ENCODE peak calls at places on chromosome 11, in ten cellular contexts. One of them, this sample, is unnamed.

GRCh38 chr11:91857194-91857593 is 367.4 kb upstream of the FAT3 start:
- DNase-seq in CD8-positive, alpha-beta memory T cell: no peak
- DNase-seq in NCI-H2029 treated with DMSO at 0.1 percent for 48 hours: no peak
- DNase-seq in ureter: no peak
- DNase-seq in body of pancreas: no peak
- DNase-seq in activated CD8-positive, alpha-beta memory T cell treated with anti-CD3 and anti-CD28 coated beads for 24 hours: no peak
- DNase-seq in fibroblast of the aortic adventitia: no peak
- DNase-seq in cardiac fibroblast: peak
- DNase-seq in stimulated activated CD4-positive, alpha-beta T cell treated with anti-CD3 and anti-CD28 coated beads, Interleukin-12 subunit alpha, Interleukin-12 subunit beta, amount 100 ng/mL, for 48 hours: no peak
- DNase-seq in HEK293T: no peak
- DNase-seq in this sample: no peak

GRCh38 chr11:2517016-2517385 is 72.2 kb downstream of the KCNQ1 start:
- DNase-seq in body of pancreas: no peak
- DNase-seq in NCI-H2029 treated with DMSO at 0.1 percent for 48 hours: no peak
- DNase-seq in ureter: no peak
- DNase-seq in HEK293T: no peak
- DNase-seq in stimulated activated CD4-positive, alpha-beta T cell treated with anti-CD3 and anti-CD28 coated beads, Interleukin-12 subunit alpha, Interleukin-12 subunit beta, amount 100 ng/mL, for 48 hours: no peak
- DNase-seq in CD8-positive, alpha-beta memory T cell: peak
- DNase-seq in activated CD8-positive, alpha-beta memory T cell treated with anti-CD3 and anti-CD28 coated beads for 24 hours: peak
- DNase-seq in fibroblast of the aortic adventitia: no peak
- DNase-seq in cardiac fibroblast: no peak
- DNase-seq in this sample: peak

GRCh38 chr11:72725731-72726042 is 26.5 kb downstream of the ARAP1 start:
- DNase-seq in cardiac fibroblast: no peak
- DNase-seq in stimulated activated CD4-positive, alpha-beta T cell treated with anti-CD3 and anti-CD28 coated beads, Interleukin-12 subunit alpha, Interleukin-12 subunit beta, amount 100 ng/mL, for 48 hours: no peak
- DNase-seq in body of pancreas: no peak
- DNase-seq in CD8-positive, alpha-beta memory T cell: no peak
- DNase-seq in ureter: no peak
- DNase-seq in activated CD8-positive, alpha-beta memory T cell treated with anti-CD3 and anti-CD28 coated beads for 24 hours: no peak
- DNase-seq in NCI-H2029 treated with DMSO at 0.1 percent for 48 hours: no peak
- DNase-seq in fibroblast of the aortic adventitia: no peak
- DNase-seq in HEK293T: no peak
- DNase-seq in this sample: no peak

GRCh38 chr11:285021-285893 is 3.7 kb upstream of the PGGHG start:
- DNase-seq in ureter: peak
- DNase-seq in NCI-H2029 treated with DMSO at 0.1 percent for 48 hours: no peak
- DNase-seq in body of pancreas: peak
- DNase-seq in cardiac fibroblast: no peak
- DNase-seq in CD8-positive, alpha-beta memory T cell: peak
- DNase-seq in activated CD8-positive, alpha-beta memory T cell treated with anti-CD3 and anti-CD28 coated beads for 24 hours: peak
- DNase-seq in stimulated activated CD4-positive, alpha-beta T cell treated with anti-CD3 and anti-CD28 coated beads, Interleukin-12 subunit alpha, Interleukin-12 subunit beta, amount 100 ng/mL, for 48 hours: no peak
- DNase-seq in fibroblast of the aortic adventitia: no peak
- DNase-seq in HEK293T: no peak
- DNase-seq in this sample: no peak

GRCh38 chr11:43582024-43582836 is 98.3 kb upstream of the HSD17B12 start:
- DNase-seq in cardiac fibroblast: no peak
- DNase-seq in HEK293T: no peak
- DNase-seq in fibroblast of the aortic adventitia: no peak
- DNase-seq in NCI-H2029 treated with DMSO at 0.1 percent for 48 hours: no peak
- DNase-seq in CD8-positive, alpha-beta memory T cell: no peak
- DNase-seq in activated CD8-positive, alpha-beta memory T cell treated with anti-CD3 and anti-CD28 coated beads for 24 hours: no peak
- DNase-seq in stimulated activated CD4-positive, alpha-beta T cell treated with anti-CD3 and anti-CD28 coated beads, Interleukin-12 subunit alpha, Interleukin-12 subunit beta, amount 100 ng/mL, for 48 hours: no peak
- DNase-seq in ureter: no peak
- DNase-seq in body of pancreas: no peak
- DNase-seq in this sample: no peak

GRCh38 chr11:64844330-64845124 is at the start of gene CDC42BPG:
- DNase-seq in cardiac fibroblast: peak
- DNase-seq in NCI-H2029 treated with DMSO at 0.1 percent for 48 hours: peak
- DNase-seq in body of pancreas: peak
- DNase-seq in stimulated activated CD4-positive, alpha-beta T cell treated with anti-CD3 and anti-CD28 coated beads, Interleukin-12 subunit alpha, Interleukin-12 subunit beta, amount 100 ng/mL, for 48 hours: no peak
- DNase-seq in activated CD8-positive, alpha-beta memory T cell treated with anti-CD3 and anti-CD28 coated beads for 24 hours: peak
- DNase-seq in fibroblast of the aortic adventitia: peak
- DNase-seq in CD8-positive, alpha-beta memory T cell: peak
- DNase-seq in ureter: peak
- DNase-seq in HEK293T: peak
- DNase-seq in this sample: peak

GRCh38 chr11:35541621-35542375 is 16.4 kb upstream of the PAMR1 start:
- DNase-seq in activated CD8-positive, alpha-beta memory T cell treated with anti-CD3 and anti-CD28 coated beads for 24 hours: no peak
- DNase-seq in fibroblast of the aortic adventitia: peak
- DNase-seq in stimulated activated CD4-positive, alpha-beta T cell treated with anti-CD3 and anti-CD28 coated beads, Interleukin-12 subunit alpha, Interleukin-12 subunit beta, amount 100 ng/mL, for 48 hours: no peak
- DNase-seq in CD8-positive, alpha-beta memory T cell: no peak
- DNase-seq in HEK293T: no peak
- DNase-seq in ureter: peak
- DNase-seq in cardiac fibroblast: peak
- DNase-seq in body of pancreas: no peak
- DNase-seq in NCI-H2029 treated with DMSO at 0.1 percent for 48 hours: no peak
- DNase-seq in this sample: no peak

GRCh38 chr11:94654201-94654600 is 87.0 kb downstream of the PIWIL4 start:
- DNase-seq in stimulated activated CD4-positive, alpha-beta T cell treated with anti-CD3 and anti-CD28 coated beads, Interleukin-12 subunit alpha, Interleukin-12 subunit beta, amount 100 ng/mL, for 48 hours: no peak
- DNase-seq in CD8-positive, alpha-beta memory T cell: no peak
- DNase-seq in ureter: no peak
- DNase-seq in body of pancreas: no peak
- DNase-seq in fibroblast of the aortic adventitia: no peak
- DNase-seq in activated CD8-positive, alpha-beta memory T cell treated with anti-CD3 and anti-CD28 coated beads for 24 hours: no peak
- DNase-seq in HEK293T: no peak
- DNase-seq in cardiac fibroblast: no peak
- DNase-seq in NCI-H2029 treated with DMSO at 0.1 percent for 48 hours: no peak
- DNase-seq in this sample: no peak

GRCh38 chr11:35139883-35140282 is 912 bp downstream of the CD44 start:
- DNase-seq in NCI-H2029 treated with DMSO at 0.1 percent for 48 hours: no peak
- DNase-seq in cardiac fibroblast: no peak
- DNase-seq in fibroblast of the aortic adventitia: peak
- DNase-seq in stimulated activated CD4-positive, alpha-beta T cell treated with anti-CD3 and anti-CD28 coated beads, Interleukin-12 subunit alpha, Interleukin-12 subunit beta, amount 100 ng/mL, for 48 hours: no peak
- DNase-seq in ureter: no peak
- DNase-seq in body of pancreas: peak
- DNase-seq in activated CD8-positive, alpha-beta memory T cell treated with anti-CD3 and anti-CD28 coated beads for 24 hours: no peak
- DNase-seq in CD8-positive, alpha-beta memory T cell: no peak
- DNase-seq in HEK293T: no peak
- DNase-seq in this sample: no peak

GRCh38 chr11:37108436-37109204 is 510.6 kb upstream of the RAG2 start:
- DNase-seq in fibroblast of the aortic adventitia: peak
- DNase-seq in ureter: no peak
- DNase-seq in stimulated activated CD4-positive, alpha-beta T cell treated with anti-CD3 and anti-CD28 coated beads, Interleukin-12 subunit alpha, Interleukin-12 subunit beta, amount 100 ng/mL, for 48 hours: no peak
- DNase-seq in body of pancreas: no peak
- DNase-seq in CD8-positive, alpha-beta memory T cell: no peak
- DNase-seq in activated CD8-positive, alpha-beta memory T cell treated with anti-CD3 and anti-CD28 coated beads for 24 hours: no peak
- DNase-seq in HEK293T: no peak
- DNase-seq in cardiac fibroblast: peak
- DNase-seq in NCI-H2029 treated with DMSO at 0.1 percent for 48 hours: no peak
- DNase-seq in this sample: no peak

GRCh38 chr11:59574467-59574866 is 41.1 kb downstream of the OSBP start:
- DNase-seq in body of pancreas: no peak
- DNase-seq in stimulated activated CD4-positive, alpha-beta T cell treated with anti-CD3 and anti-CD28 coated beads, Interleukin-12 subunit alpha, Interleukin-12 subunit beta, amount 100 ng/mL, for 48 hours: no peak
- DNase-seq in CD8-positive, alpha-beta memory T cell: no peak
- DNase-seq in fibroblast of the aortic adventitia: peak
- DNase-seq in NCI-H2029 treated with DMSO at 0.1 percent for 48 hours: no peak
- DNase-seq in cardiac fibroblast: peak
- DNase-seq in activated CD8-positive, alpha-beta memory T cell treated with anti-CD3 and anti-CD28 coated beads for 24 hours: no peak
- DNase-seq in HEK293T: no peak
- DNase-seq in ureter: no peak
- DNase-seq in this sample: no peak

GRCh38 chr11:100676901-100677300 is 10.2 kb upstream of the ARHGAP42 start:
- DNase-seq in body of pancreas: no peak
- DNase-seq in activated CD8-positive, alpha-beta memory T cell treated with anti-CD3 and anti-CD28 coated beads for 24 hours: no peak
- DNase-seq in cardiac fibroblast: no peak
- DNase-seq in HEK293T: no peak
- DNase-seq in ureter: no peak
- DNase-seq in fibroblast of the aortic adventitia: no peak
- DNase-seq in CD8-positive, alpha-beta memory T cell: no peak
- DNase-seq in stimulated activated CD4-positive, alpha-beta T cell treated with anti-CD3 and anti-CD28 coated beads, Interleukin-12 subunit alpha, Interleukin-12 subunit beta, amount 100 ng/mL, for 48 hours: no peak
- DNase-seq in NCI-H2029 treated with DMSO at 0.1 percent for 48 hours: no peak
- DNase-seq in this sample: no peak

GRCh38 chr11:10902756-10903155 is 44.9 kb upstream of the ZBED5 start:
- DNase-seq in ureter: peak
- DNase-seq in body of pancreas: no peak
- DNase-seq in CD8-positive, alpha-beta memory T cell: no peak
- DNase-seq in fibroblast of the aortic adventitia: no peak
- DNase-seq in cardiac fibroblast: no peak
- DNase-seq in stimulated activated CD4-positive, alpha-beta T cell treated with anti-CD3 and anti-CD28 coated beads, Interleukin-12 subunit alpha, Interleukin-12 subunit beta, amount 100 ng/mL, for 48 hours: no peak
- DNase-seq in activated CD8-positive, alpha-beta memory T cell treated with anti-CD3 and anti-CD28 coated beads for 24 hours: no peak
- DNase-seq in HEK293T: no peak
- DNase-seq in NCI-H2029 treated with DMSO at 0.1 percent for 48 hours: no peak
- DNase-seq in this sample: no peak

GRCh38 chr11:10026514-10026913 is 267.5 kb downstream of the SBF2 start:
- DNase-seq in CD8-positive, alpha-beta memory T cell: no peak
- DNase-seq in cardiac fibroblast: peak
- DNase-seq in HEK293T: no peak
- DNase-seq in NCI-H2029 treated with DMSO at 0.1 percent for 48 hours: no peak
- DNase-seq in activated CD8-positive, alpha-beta memory T cell treated with anti-CD3 and anti-CD28 coated beads for 24 hours: no peak
- DNase-seq in stimulated activated CD4-positive, alpha-beta T cell treated with anti-CD3 and anti-CD28 coated beads, Interleukin-12 subunit alpha, Interleukin-12 subunit beta, amount 100 ng/mL, for 48 hours: no peak
- DNase-seq in ureter: no peak
- DNase-seq in body of pancreas: no peak
- DNase-seq in fibroblast of the aortic adventitia: peak
- DNase-seq in this sample: no peak

GRCh38 chr11:27902981-27903624 is 202.8 kb upstream of the BDNF start:
- DNase-seq in activated CD8-positive, alpha-beta memory T cell treated with anti-CD3 and anti-CD28 coated beads for 24 hours: no peak
- DNase-seq in HEK293T: no peak
- DNase-seq in CD8-positive, alpha-beta memory T cell: no peak
- DNase-seq in fibroblast of the aortic adventitia: peak
- DNase-seq in ureter: no peak
- DNase-seq in stimulated activated CD4-positive, alpha-beta T cell treated with anti-CD3 and anti-CD28 coated beads, Interleukin-12 subunit alpha, Interleukin-12 subunit beta, amount 100 ng/mL, for 48 hours: no peak
- DNase-seq in cardiac fibroblast: peak
- DNase-seq in body of pancreas: no peak
- DNase-seq in NCI-H2029 treated with DMSO at 0.1 percent for 48 hours: no peak
- DNase-seq in this sample: no peak

GRCh38 chr11:5967708-5968107 is 586 bp downstream of the OR56A5 start:
- DNase-seq in body of pancreas: no peak
- DNase-seq in fibroblast of the aortic adventitia: no peak
- DNase-seq in ureter: no peak
- DNase-seq in activated CD8-positive, alpha-beta memory T cell treated with anti-CD3 and anti-CD28 coated beads for 24 hours: no peak
- DNase-seq in stimulated activated CD4-positive, alpha-beta T cell treated with anti-CD3 and anti-CD28 coated beads, Interleukin-12 subunit alpha, Interleukin-12 subunit beta, amount 100 ng/mL, for 48 hours: no peak
- DNase-seq in NCI-H2029 treated with DMSO at 0.1 percent for 48 hours: no peak
- DNase-seq in CD8-positive, alpha-beta memory T cell: no peak
- DNase-seq in HEK293T: no peak
- DNase-seq in cardiac fibroblast: peak
- DNase-seq in this sample: no peak

GRCh38 chr11:77403228-77403627 is 70.7 kb downstream of the PAK1 start:
- DNase-seq in CD8-positive, alpha-beta memory T cell: no peak
- DNase-seq in stimulated activated CD4-positive, alpha-beta T cell treated with anti-CD3 and anti-CD28 coated beads, Interleukin-12 subunit alpha, Interleukin-12 subunit beta, amount 100 ng/mL, for 48 hours: no peak
- DNase-seq in HEK293T: no peak
- DNase-seq in ureter: no peak
- DNase-seq in body of pancreas: no peak
- DNase-seq in NCI-H2029 treated with DMSO at 0.1 percent for 48 hours: no peak
- DNase-seq in cardiac fibroblast: peak
- DNase-seq in fibroblast of the aortic adventitia: peak
- DNase-seq in activated CD8-positive, alpha-beta memory T cell treated with anti-CD3 and anti-CD28 coated beads for 24 hours: no peak
- DNase-seq in this sample: no peak

GRCh38 chr11:692824-693414 is 2.1 kb downstream of the DEAF1 start:
- DNase-seq in cardiac fibroblast: no peak
- DNase-seq in stimulated activated CD4-positive, alpha-beta T cell treated with anti-CD3 and anti-CD28 coated beads, Interleukin-12 subunit alpha, Interleukin-12 subunit beta, amount 100 ng/mL, for 48 hours: no peak
- DNase-seq in fibroblast of the aortic adventitia: peak
- DNase-seq in NCI-H2029 treated with DMSO at 0.1 percent for 48 hours: no peak
- DNase-seq in activated CD8-positive, alpha-beta memory T cell treated with anti-CD3 and anti-CD28 coated beads for 24 hours: no peak
- DNase-seq in CD8-positive, alpha-beta memory T cell: peak
- DNase-seq in body of pancreas: peak
- DNase-seq in HEK293T: no peak
- DNase-seq in ureter: no peak
- DNase-seq in this sample: no peak

GRCh38 chr11:41010361-41011050 is 448.9 kb downstream of the LRRC4C start:
- DNase-seq in NCI-H2029 treated with DMSO at 0.1 percent for 48 hours: no peak
- DNase-seq in ureter: no peak
- DNase-seq in body of pancreas: no peak
- DNase-seq in cardiac fibroblast: no peak
- DNase-seq in CD8-positive, alpha-beta memory T cell: no peak
- DNase-seq in fibroblast of the aortic adventitia: no peak
- DNase-seq in HEK293T: no peak
- DNase-seq in activated CD8-positive, alpha-beta memory T cell treated with anti-CD3 and anti-CD28 coated beads for 24 hours: no peak
- DNase-seq in stimulated activated CD4-positive, alpha-beta T cell treated with anti-CD3 and anti-CD28 coated beads, Interleukin-12 subunit alpha, Interleukin-12 subunit beta, amount 100 ng/mL, for 48 hours: no peak
- DNase-seq in this sample: no peak

GRCh38 chr11:11073996-11074395 is 216.1 kb upstream of the ZBED5 start:
- DNase-seq in CD8-positive, alpha-beta memory T cell: no peak
- DNase-seq in fibroblast of the aortic adventitia: no peak
- DNase-seq in HEK293T: no peak
- DNase-seq in body of pancreas: no peak
- DNase-seq in ureter: no peak
- DNase-seq in cardiac fibroblast: no peak
- DNase-seq in NCI-H2029 treated with DMSO at 0.1 percent for 48 hours: no peak
- DNase-seq in activated CD8-positive, alpha-beta memory T cell treated with anti-CD3 and anti-CD28 coated beads for 24 hours: no peak
- DNase-seq in stimulated activated CD4-positive, alpha-beta T cell treated with anti-CD3 and anti-CD28 coated beads, Interleukin-12 subunit alpha, Interleukin-12 subunit beta, amount 100 ng/mL, for 48 hours: no peak
- DNase-seq in this sample: no peak

GRCh38 chr11:2533642-2534115 is 88.9 kb downstream of the KCNQ1 start:
- DNase-seq in stimulated activated CD4-positive, alpha-beta T cell treated with anti-CD3 and anti-CD28 coated beads, Interleukin-12 subunit alpha, Interleukin-12 subunit beta, amount 100 ng/mL, for 48 hours: no peak
- DNase-seq in ureter: peak
- DNase-seq in HEK293T: peak
- DNase-seq in body of pancreas: peak
- DNase-seq in activated CD8-positive, alpha-beta memory T cell treated with anti-CD3 and anti-CD28 coated beads for 24 hours: peak
- DNase-seq in cardiac fibroblast: peak
- DNase-seq in fibroblast of the aortic adventitia: peak
- DNase-seq in CD8-positive, alpha-beta memory T cell: peak
- DNase-seq in NCI-H2029 treated with DMSO at 0.1 percent for 48 hours: no peak
- DNase-seq in this sample: peak

GRCh38 chr11:111465400-111465799 is 46.8 kb downstream of the BTG4 start:
- DNase-seq in fibroblast of the aortic adventitia: peak
- DNase-seq in stimulated activated CD4-positive, alpha-beta T cell treated with anti-CD3 and anti-CD28 coated beads, Interleukin-12 subunit alpha, Interleukin-12 subunit beta, amount 100 ng/mL, for 48 hours: no peak
- DNase-seq in body of pancreas: no peak
- DNase-seq in NCI-H2029 treated with DMSO at 0.1 percent for 48 hours: no peak
- DNase-seq in HEK293T: no peak
- DNase-seq in cardiac fibroblast: peak
- DNase-seq in activated CD8-positive, alpha-beta memory T cell treated with anti-CD3 and anti-CD28 coated beads for 24 hours: no peak
- DNase-seq in CD8-positive, alpha-beta memory T cell: no peak
- DNase-seq in ureter: no peak
- DNase-seq in this sample: no peak

GRCh38 chr11:1150769-1151365 is 6.9 kb upstream of the MUC5AC start:
- DNase-seq in CD8-positive, alpha-beta memory T cell: no peak
- DNase-seq in HEK293T: no peak
- DNase-seq in fibroblast of the aortic adventitia: peak
- DNase-seq in ureter: peak
- DNase-seq in NCI-H2029 treated with DMSO at 0.1 percent for 48 hours: no peak
- DNase-seq in cardiac fibroblast: peak
- DNase-seq in activated CD8-positive, alpha-beta memory T cell treated with anti-CD3 and anti-CD28 coated beads for 24 hours: peak
- DNase-seq in body of pancreas: no peak
- DNase-seq in stimulated activated CD4-positive, alpha-beta T cell treated with anti-CD3 and anti-CD28 coated beads, Interleukin-12 subunit alpha, Interleukin-12 subunit beta, amount 100 ng/mL, for 48 hours: no peak
- DNase-seq in this sample: peak

GRCh38 chr11:134405841-134406240 is 6.2 kb downstream of the B3GAT1 start:
- DNase-seq in HEK293T: no peak
- DNase-seq in ureter: no peak
- DNase-seq in NCI-H2029 treated with DMSO at 0.1 percent for 48 hours: no peak
- DNase-seq in fibroblast of the aortic adventitia: no peak
- DNase-seq in CD8-positive, alpha-beta memory T cell: no peak
- DNase-seq in stimulated activated CD4-positive, alpha-beta T cell treated with anti-CD3 and anti-CD28 coated beads, Interleukin-12 subunit alpha, Interleukin-12 subunit beta, amount 100 ng/mL, for 48 hours: no peak
- DNase-seq in body of pancreas: no peak
- DNase-seq in cardiac fibroblast: no peak
- DNase-seq in activated CD8-positive, alpha-beta memory T cell treated with anti-CD3 and anti-CD28 coated beads for 24 hours: no peak
- DNase-seq in this sample: no peak

GRCh38 chr11:57932105-57932504 is 91.6 kb upstream of the OR9Q1 start:
- DNase-seq in stimulated activated CD4-positive, alpha-beta T cell treated with anti-CD3 and anti-CD28 coated beads, Interleukin-12 subunit alpha, Interleukin-12 subunit beta, amount 100 ng/mL, for 48 hours: no peak
- DNase-seq in NCI-H2029 treated with DMSO at 0.1 percent for 48 hours: no peak
- DNase-seq in activated CD8-positive, alpha-beta memory T cell treated with anti-CD3 and anti-CD28 coated beads for 24 hours: no peak
- DNase-seq in HEK293T: no peak
- DNase-seq in cardiac fibroblast: no peak
- DNase-seq in body of pancreas: no peak
- DNase-seq in fibroblast of the aortic adventitia: no peak
- DNase-seq in ureter: no peak
- DNase-seq in CD8-positive, alpha-beta memory T cell: no peak
- DNase-seq in this sample: no peak

GRCh38 chr11:102869354-102869753 is 5.4 kb downstream of the MMP12 start:
- DNase-seq in cardiac fibroblast: no peak
- DNase-seq in HEK293T: no peak
- DNase-seq in stimulated activated CD4-positive, alpha-beta T cell treated with anti-CD3 and anti-CD28 coated beads, Interleukin-12 subunit alpha, Interleukin-12 subunit beta, amount 100 ng/mL, for 48 hours: no peak
- DNase-seq in ureter: no peak
- DNase-seq in activated CD8-positive, alpha-beta memory T cell treated with anti-CD3 and anti-CD28 coated beads for 24 hours: no peak
- DNase-seq in NCI-H2029 treated with DMSO at 0.1 percent for 48 hours: no peak
- DNase-seq in CD8-positive, alpha-beta memory T cell: no peak
- DNase-seq in body of pancreas: no peak
- DNase-seq in fibroblast of the aortic adventitia: no peak
- DNase-seq in this sample: no peak

GRCh38 chr11:70108250-70108649 is 30.1 kb downstream of the ANO1 start:
- DNase-seq in CD8-positive, alpha-beta memory T cell: no peak
- DNase-seq in HEK293T: no peak
- DNase-seq in ureter: no peak
- DNase-seq in activated CD8-positive, alpha-beta memory T cell treated with anti-CD3 and anti-CD28 coated beads for 24 hours: no peak
- DNase-seq in stimulated activated CD4-positive, alpha-beta T cell treated with anti-CD3 and anti-CD28 coated beads, Interleukin-12 subunit alpha, Interleukin-12 subunit beta, amount 100 ng/mL, for 48 hours: no peak
- DNase-seq in cardiac fibroblast: peak
- DNase-seq in fibroblast of the aortic adventitia: peak
- DNase-seq in NCI-H2029 treated with DMSO at 0.1 percent for 48 hours: no peak
- DNase-seq in body of pancreas: no peak
- DNase-seq in this sample: no peak

GRCh38 chr11:126231725-126232459 is 20.3 kb downstream of the FAM118B start:
- DNase-seq in HEK293T: no peak
- DNase-seq in activated CD8-positive, alpha-beta memory T cell treated with anti-CD3 and anti-CD28 coated beads for 24 hours: no peak
- DNase-seq in ureter: no peak
- DNase-seq in NCI-H2029 treated with DMSO at 0.1 percent for 48 hours: peak
- DNase-seq in CD8-positive, alpha-beta memory T cell: no peak
- DNase-seq in cardiac fibroblast: peak
- DNase-seq in fibroblast of the aortic adventitia: peak
- DNase-seq in body of pancreas: no peak
- DNase-seq in stimulated activated CD4-positive, alpha-beta T cell treated with anti-CD3 and anti-CD28 coated beads, Interleukin-12 subunit alpha, Interleukin-12 subunit beta, amount 100 ng/mL, for 48 hours: no peak
- DNase-seq in this sample: no peak

This sample was measured in right lobe of liver.